ENCODE peak calls at places on chromosomes 16 and 17, in eight cellular contexts. R is cardiac muscle cell, I is neural progenitor cell, A is stomach, K is fibroblast of the aortic adventitia, L is transverse colon, M is astrocyte, B is HFFc6. C is an unnamed sample.

GRCh38 chr17:29140051-29140582 is 40.1 kb downstream of the MYO18A start:
- DNase-seq in R (peak), I (peak), A (peak), K (peak), L (peak), M (no peak), B (peak), C (peak)

GRCh38 chr17:35254107-35254802 is 11.4 kb downstream of the SLFN5 start:
- DNase-seq in R (peak), I (no peak), A (peak), K (peak), L (peak), M (peak), B (peak), C (no peak)

GRCh38 chr16:27779719-27780161 is 229.8 kb downstream of the KATNIP start:
- DNase-seq in R (peak), I (peak), A (peak), K (peak), L (no peak), M (peak), B (peak), C (no peak)

GRCh38 chr17:35129154-35129972 is 7.9 kb downstream of the FNDC8 start:
- DNase-seq in R (no peak), I (no peak), A (no peak), K (peak), L (no peak), M (no peak), B (no peak), C (no peak)

GRCh38 chr17:39608601-39609000 is 881 bp upstream of the NEUROD2 start:
- DNase-seq in R (no peak), I (no peak), A (no peak), K (no peak), L (no peak), M (no peak), B (no peak), C (no peak)

GRCh38 chr16:53937068-53937614 is 233.2 kb downstream of the FTO start:
- DNase-seq in R (no peak), I (peak), A (no peak), K (no peak), L (no peak), M (no peak), B (no peak), C (no peak)

GRCh38 chr16:48959204-48959603 is 322.4 kb downstream of the CBLN1 start:
- DNase-seq in R (no peak), I (no peak), A (no peak), K (no peak), L (no peak), M (no peak), B (no peak), C (no peak)

GRCh38 chr16:29899516-29900101 is at the start of gene SEZ6L2:
- DNase-seq in R (peak), I (peak), A (peak), K (peak), L (peak), M (peak), B (peak), C (no peak)

GRCh38 chr16:79519448-79519847 is 81.1 kb downstream of the MAF start:
- DNase-seq in R (no peak), I (no peak), A (peak), K (no peak), L (peak), M (no peak), B (no peak), C (peak)

GRCh38 chr17:28131592-28131991 is 89.1 kb downstream of the NLK start:
- DNase-seq in R (peak), I (no peak), A (no peak), K (peak), L (no peak), M (peak), B (no peak), C (no peak)

GRCh38 chr16:50038756-50039529 is 13.9 kb downstream of the CNEP1R1 start:
- DNase-seq in R (peak), I (no peak), A (peak), K (no peak), L (peak), M (no peak), B (no peak), C (no peak)

GRCh38 chr17:42803074-42803883 is 4.6 kb downstream of the CNTD1 start:
- DNase-seq in R (peak), I (no peak), A (no peak), K (peak), L (no peak), M (peak), B (no peak), C (no peak)

GRCh38 chr17:36943250-36944220 is 5.2 kb upstream of the AATF start:
- DNase-seq in R (no peak), I (peak), A (no peak), K (peak), L (no peak), M (no peak), B (no peak), C (no peak)

GRCh38 chr17:59001158-59001814 is 105.4 kb downstream of the TRIM37 start:
- DNase-seq in R (peak), I (no peak), A (peak), K (peak), L (peak), M (peak), B (peak), C (peak)

GRCh38 chr17:17950347-17950746 is 21.9 kb downstream of the TOM1L2 start:
- DNase-seq in R (no peak), I (no peak), A (no peak), K (no peak), L (no peak), M (no peak), B (no peak), C (no peak)

GRCh38 chr17:17947966-17948365 is 24.2 kb downstream of the TOM1L2 start:
- DNase-seq in R (no peak), I (no peak), A (no peak), K (no peak), L (no peak), M (no peak), B (peak), C (no peak)

GRCh38 chr17:17951524-17951923 is 20.7 kb downstream of the TOM1L2 start:
- DNase-seq in R (no peak), I (no peak), A (no peak), K (no peak), L (no peak), M (no peak), B (no peak), C (no peak)

GRCh38 chr17:17952691-17953090 is 19.5 kb downstream of the TOM1L2 start:
- DNase-seq in R (no peak), I (no peak), A (no peak), K (no peak), L (no peak), M (no peak), B (no peak), C (no peak)

DNA sequence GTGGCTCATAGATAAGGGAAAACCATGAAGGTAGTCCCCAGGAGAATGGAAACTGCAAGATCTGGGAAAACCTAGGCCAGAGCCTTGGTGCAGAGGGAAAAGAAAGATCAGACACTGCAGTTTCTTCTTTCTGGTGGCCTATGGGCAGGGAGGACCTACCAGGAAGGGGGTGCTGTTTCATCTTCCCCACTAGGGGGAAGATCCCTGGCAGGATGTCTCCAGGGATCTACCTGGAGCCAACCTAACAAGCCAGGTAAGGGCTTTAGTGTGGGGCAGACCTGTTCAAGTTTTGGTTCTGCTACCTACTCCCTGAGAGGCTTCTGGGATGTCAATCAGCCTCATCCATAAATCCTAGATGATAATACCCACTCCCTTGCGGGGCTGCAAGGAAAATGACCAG is 21.4 kb downstream of the TOM1L2 start:
- DNase-seq in R (no peak), I (no peak), A (no peak), K (no peak), L (no peak), M (no peak), B (no peak), C (no peak)
- TF ChIP-seq CTCF in R (peak), I (peak), A (no peak), K (peak), L (no peak), M (peak), B (peak), C (no peak)

GRCh38 chr16:68844211-68844564 is 857 bp downstream of the TANGO6 start:
- DNase-seq in R (no peak), I (no peak), A (no peak), K (no peak), L (no peak), M (no peak), B (no peak), C (no peak)
- TF ChIP-seq CTCF in R (no peak), I (no peak), A (no peak), K (no peak), L (no peak), M (no peak), B (no peak), C (no peak)

DNA sequence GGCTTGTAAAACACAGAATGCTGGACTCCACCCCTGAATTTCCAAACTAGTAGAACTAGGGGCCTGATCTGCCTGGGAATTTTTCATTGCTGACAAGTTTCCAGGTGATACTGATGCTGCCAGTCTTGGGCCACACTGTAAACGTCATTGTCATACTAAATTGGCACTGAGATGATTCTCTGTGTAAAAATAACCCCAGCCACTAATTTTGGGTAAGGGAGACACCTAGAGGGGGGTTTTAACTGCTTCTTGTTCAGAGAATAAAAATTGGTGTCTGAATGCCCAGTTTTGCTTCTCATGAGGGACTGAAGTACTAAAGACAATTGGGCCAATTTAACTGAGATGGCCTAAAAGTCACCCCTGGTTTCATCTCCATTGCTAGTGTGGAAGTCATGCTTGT is 5.0 kb upstream of the CDH13 start:
- DNase-seq in R (no peak), I (no peak), A (no peak), K (no peak), L (no peak), M (no peak), B (no peak), C (no peak)
- TF ChIP-seq CTCF in R (peak), I (peak), A (no peak), K (peak), L (no peak), M (peak), B (peak), C (no peak)

GRCh38 chr16:16047761-16048160 is 98.3 kb downstream of the ABCC1 start:
- DNase-seq in R (no peak), I (no peak), A (no peak), K (no peak), L (no peak), M (no peak), B (no peak), C (no peak)

GRCh38 chr16:16042076-16042475 is 92.7 kb downstream of the ABCC1 start:
- DNase-seq in R (peak), I (no peak), A (peak), K (peak), L (no peak), M (peak), B (peak), C (no peak)

GRCh38 chr16:16048904-16049582 is 99.6 kb downstream of the ABCC1 start:
- DNase-seq in R (no peak), I (no peak), A (no peak), K (no peak), L (no peak), M (no peak), B (no peak), C (no peak)

GRCh38 chr16:16045311-16045710 is 95.9 kb downstream of the ABCC1 start:
- DNase-seq in R (peak), I (no peak), A (no peak), K (no peak), L (no peak), M (no peak), B (no peak), C (no peak)

GRCh38 chr16:16045879-16046278 is 96.5 kb downstream of the ABCC1 start:
- DNase-seq in R (no peak), I (peak), A (no peak), K (no peak), L (no peak), M (no peak), B (no peak), C (no peak)
- TF ChIP-seq CTCF in R (no peak), I (peak), A (no peak), K (no peak), L (no peak), M (no peak), B (peak), C (peak)

DNA sequence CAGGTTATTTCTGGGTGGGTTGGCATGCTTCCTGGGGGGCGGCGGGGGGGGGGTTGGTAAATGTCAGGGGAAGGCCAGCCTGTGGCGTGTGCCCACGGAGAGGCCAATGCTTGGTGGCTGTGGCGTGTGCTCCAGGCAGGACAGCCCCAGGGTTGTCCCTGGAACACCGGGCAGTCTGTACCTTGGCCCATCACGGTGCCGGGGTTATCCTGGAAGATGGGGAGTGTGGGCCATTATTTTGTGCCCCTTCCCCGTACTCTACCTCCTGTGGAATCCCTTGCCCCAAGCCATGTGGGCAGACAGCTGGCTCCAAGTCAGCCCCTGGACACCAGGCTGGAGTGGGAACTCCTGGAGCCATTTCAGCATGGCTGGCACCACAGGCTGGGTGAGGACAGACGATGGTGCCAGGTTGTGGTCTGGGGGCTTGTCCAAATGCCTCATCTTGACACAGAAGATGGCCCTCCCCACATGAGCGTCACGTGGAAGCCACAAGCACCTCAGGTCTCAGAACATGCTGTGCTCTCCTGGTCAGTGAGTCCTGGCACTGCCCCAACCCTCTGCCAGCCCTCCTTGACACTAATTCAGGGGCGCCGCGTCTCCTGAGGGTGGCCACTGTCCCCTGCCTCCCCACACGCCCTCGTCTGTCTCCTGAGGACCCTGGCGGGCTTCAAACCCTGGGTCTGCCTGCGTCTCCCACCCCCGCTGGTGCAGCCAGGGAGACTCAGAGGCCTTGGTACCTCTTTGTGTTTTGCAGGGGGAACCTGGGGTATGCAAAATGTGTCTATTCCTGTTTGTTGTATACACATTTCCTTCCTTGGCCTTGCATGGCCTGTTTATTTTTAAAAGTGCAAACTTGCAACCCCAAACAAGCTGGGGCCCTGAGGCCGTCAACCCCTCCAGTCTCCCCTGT is 4.3 kb downstream of the SLC16A3 start:
- DNase-seq in R (no peak), I (no peak), A (no peak), K (no peak), L (peak), M (no peak), B (no peak), C (no peak)
- TF ChIP-seq CTCF in R (no peak), I (no peak), A (no peak), K (no peak), L (no peak), M (no peak), B (no peak), C (no peak)

GRCh38 chr17:83077411-83077810 is 2.0 kb upstream of the METRNL start:
- DNase-seq in R (no peak), I (no peak), A (peak), K (no peak), L (no peak), M (no peak), B (no peak), C (no peak)

GRCh38 chr17:83074696-83075223 is 4.6 kb upstream of the METRNL start:
- DNase-seq in R (no peak), I (no peak), A (no peak), K (no peak), L (no peak), M (no peak), B (no peak), C (no peak)

GRCh38 chr17:83075270-83075880 is 4.0 kb upstream of the METRNL start:
- DNase-seq in R (no peak), I (no peak), A (no peak), K (no peak), L (no peak), M (no peak), B (no peak), C (no peak)

GRCh38 chr17:83078378-83079339 is 750 bp upstream of the METRNL start:
- DNase-seq in R (no peak), I (peak), A (no peak), K (no peak), L (no peak), M (no peak), B (no peak), C (peak)

DNA sequence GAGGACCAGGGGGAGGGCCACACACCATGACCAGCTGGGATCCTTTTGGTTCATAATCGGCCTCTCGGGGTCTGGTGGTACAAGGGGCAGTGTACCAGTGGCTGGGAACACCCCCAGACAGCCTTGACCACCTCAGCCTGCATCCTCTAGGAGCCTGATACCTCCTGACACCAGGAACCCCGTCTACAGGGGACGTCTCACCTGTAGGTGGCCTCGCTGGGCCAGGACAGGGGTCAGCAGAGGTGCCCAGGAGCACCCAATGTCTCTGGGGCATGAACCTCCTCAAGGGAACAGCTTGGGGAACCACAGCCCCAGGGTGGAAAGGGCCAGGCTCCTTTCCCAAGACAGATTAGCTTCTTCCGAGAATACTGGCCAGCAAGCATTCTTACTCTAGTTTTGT is 2.5 kb upstream of the METRNL start:
- DNase-seq in R (no peak), I (no peak), A (no peak), K (no peak), L (no peak), M (no peak), B (no peak), C (no peak)
- TF ChIP-seq CTCF in R (no peak), I (peak), A (no peak), K (peak), L (peak), M (no peak), B (no peak), C (no peak)

GRCh38 chr16:82603784-82604411 is 22.9 kb upstream of the CDH13 start:
- DNase-seq in R (peak), I (peak), A (peak), K (peak), L (peak), M (peak), B (peak), C (no peak)
- TF ChIP-seq CTCF in R (peak), I (peak), A (no peak), K (peak), L (peak), M (peak), B (peak), C (no peak)

GRCh38 chr16:87734644-87735043 is 31.1 kb downstream of the KLHDC4 start:
- DNase-seq in R (no peak), I (no peak), A (no peak), K (no peak), L (no peak), M (no peak), B (no peak), C (no peak)
- TF ChIP-seq CTCF in R (no peak), I (no peak), A (no peak), K (no peak), L (no peak), M (no peak), B (no peak), C (no peak)

GRCh38 chr16:66549284-66550131 is at the start of gene TK2:
- DNase-seq in R (peak), I (peak), A (peak), K (no peak), L (peak), M (peak), B (peak), C (peak)
- TF ChIP-seq CTCF in R (peak), I (peak), A (no peak), K (peak), L (peak), M (peak), B (peak), C (no peak)

DNA sequence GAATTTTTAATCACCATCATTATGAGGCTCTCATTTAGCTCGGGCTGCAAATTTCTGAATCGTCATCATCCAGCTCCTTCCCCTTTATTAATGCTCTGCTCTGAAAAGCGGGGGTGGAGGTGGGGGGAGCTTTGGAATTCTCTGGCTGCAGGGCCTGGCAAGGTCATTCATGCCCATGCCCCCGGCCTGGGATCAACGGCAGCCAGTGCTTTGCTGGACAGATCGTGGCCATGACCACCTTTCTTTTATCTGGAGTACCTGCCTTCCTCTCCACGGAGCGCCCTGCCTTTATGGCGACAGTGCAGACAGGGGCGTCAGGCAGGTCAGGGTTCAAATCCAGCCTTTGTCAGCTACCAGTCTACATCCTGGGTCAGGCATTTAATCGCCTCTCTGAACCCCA is 5.1 kb upstream of the CPSF4L start:
- DNase-seq in R (no peak), I (no peak), A (no peak), K (no peak), L (no peak), M (no peak), B (no peak), C (no peak)
- TF ChIP-seq CTCF in R (no peak), I (no peak), A (no peak), K (no peak), L (no peak), M (no peak), B (no peak), C (no peak)

C was measured in natural killer cell.